ENCODE peak calls at places on chromosomes 2 and 18, in seven cellular contexts. J, A, G, N, K, H and F are unnamed samples.

GRCh38 chr2:174597347-174598047 is at the start of gene WIPF1:
- DNase-seq in J (no peak), A (no peak), G (peak), N (no peak), K (no peak), H (no peak), F (peak)

GRCh38 chr18:13296868-13297574 is 78.5 kb downstream of the LDLRAD4 start:
- DNase-seq in J (no peak), A (no peak), G (no peak), N (no peak), K (no peak), H (no peak), F (no peak)

GRCh38 chr2:239470151-239470900 is 69.5 kb upstream of the HDAC4 start:
- DNase-seq in J (no peak), A (no peak), G (no peak), N (no peak), K (peak), H (no peak), F (no peak)

GRCh38 chr2:233974530-233975071 is 57.4 kb downstream of the TRPM8 start:
- DNase-seq in J (peak), A (no peak), G (peak), N (no peak), K (no peak), H (peak), F (peak)

GRCh38 chr2:223047260-223047761 is 4.7 kb upstream of the KCNE4 start:
- DNase-seq in J (no peak), A (no peak), G (peak), N (no peak), K (no peak), H (peak), F (peak)

GRCh38 chr2:208062113-208062512 is 36.8 kb upstream of the PLEKHM3 start:
- DNase-seq in J (peak), A (peak), G (peak), N (no peak), K (no peak), H (peak), F (peak)

GRCh38 chr2:78999410-78999809 is 26.1 kb upstream of the REG3G start:
- DNase-seq in J (no peak), A (no peak), G (no peak), N (no peak), K (no peak), H (no peak), F (peak)

GRCh38 chr2:37616674-37616999 is 54.8 kb downstream of the CDC42EP3 start:
- DNase-seq in J (peak), A (no peak), G (peak), N (no peak), K (no peak), H (peak), F (peak)

GRCh38 chr2:33090553-33091134 is 143.9 kb downstream of the LTBP1 start:
- DNase-seq in J (no peak), A (no peak), G (no peak), N (no peak), K (no peak), H (no peak), F (no peak)

GRCh38 chr2:162063281-162063680 is 10.7 kb downstream of the DPP4 start:
- DNase-seq in J (no peak), A (no peak), G (no peak), N (no peak), K (no peak), H (peak), F (no peak)

GRCh38 chr2:233343171-233343705 is 11.1 kb upstream of the DGKD start:
- DNase-seq in J (no peak), A (no peak), G (no peak), N (no peak), K (no peak), H (no peak), F (no peak)

GRCh38 chr2:138607746-138608145 is 106.2 kb downstream of the SPOPL start:
- DNase-seq in J (no peak), A (no peak), G (no peak), N (no peak), K (no peak), H (no peak), F (no peak)

GRCh38 chr2:37453024-37453423 is 108.6 kb downstream of the QPCT start:
- DNase-seq in J (peak), A (no peak), G (no peak), N (no peak), K (no peak), H (no peak), F (no peak)

GRCh38 chr2:241811952-241812729 is 3.1 kb downstream of the NEU4 start:
- DNase-seq in J (no peak), A (no peak), G (no peak), N (no peak), K (peak), H (no peak), F (no peak)

GRCh38 chr18:47284691-47285370 is 33.4 kb upstream of the SKOR2 start:
- DNase-seq in J (no peak), A (no peak), G (no peak), N (no peak), K (no peak), H (no peak), F (no peak)

GRCh38 chr18:11004294-11004693 is 145.1 kb downstream of the PIEZO2 start:
- DNase-seq in J (no peak), A (no peak), G (peak), N (no peak), K (no peak), H (no peak), F (peak)

GRCh38 chr18:8139971-8140406 is 469.2 kb upstream of the RAB12 start:
- DNase-seq in J (no peak), A (no peak), G (no peak), N (no peak), K (no peak), H (no peak), F (no peak)

GRCh38 chr18:24197412-24197811 is 58.5 kb downstream of the CABYR start:
- DNase-seq in J (no peak), A (no peak), G (no peak), N (no peak), K (no peak), H (no peak), F (no peak)
- H3K18ac ChIP-seq in J (no peak), A (no peak), G (no peak), N (no peak), K (no peak), H (no peak), F (no peak)

DNA sequence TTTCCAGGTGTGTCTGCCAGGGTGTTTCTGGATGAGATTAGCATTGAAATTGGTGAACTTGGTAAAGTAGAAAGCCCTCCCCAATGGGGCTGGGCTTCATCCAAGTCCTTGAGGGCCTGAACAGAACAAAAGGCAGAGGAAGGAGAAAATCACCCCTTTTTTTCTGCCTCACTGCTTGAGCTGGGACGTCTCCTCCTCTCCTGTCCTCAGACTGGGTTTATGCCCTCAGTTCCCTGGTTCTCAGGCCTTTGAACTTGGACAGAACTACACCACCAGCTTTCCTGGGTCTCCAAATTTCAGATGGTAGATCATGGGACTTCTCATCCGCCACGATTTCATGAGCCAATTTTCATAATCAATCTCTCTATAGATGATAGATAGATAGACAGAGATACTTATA is 53.7 kb upstream of the BIN1 start:
- DNase-seq in J (no peak), A (no peak), G (no peak), N (no peak), K (no peak), H (no peak), F (no peak)
- H2BK5ac ChIP-seq in J (no peak), A (no peak), G (no peak), N (no peak), K (no peak), H (no peak), F (no peak)

DNA sequence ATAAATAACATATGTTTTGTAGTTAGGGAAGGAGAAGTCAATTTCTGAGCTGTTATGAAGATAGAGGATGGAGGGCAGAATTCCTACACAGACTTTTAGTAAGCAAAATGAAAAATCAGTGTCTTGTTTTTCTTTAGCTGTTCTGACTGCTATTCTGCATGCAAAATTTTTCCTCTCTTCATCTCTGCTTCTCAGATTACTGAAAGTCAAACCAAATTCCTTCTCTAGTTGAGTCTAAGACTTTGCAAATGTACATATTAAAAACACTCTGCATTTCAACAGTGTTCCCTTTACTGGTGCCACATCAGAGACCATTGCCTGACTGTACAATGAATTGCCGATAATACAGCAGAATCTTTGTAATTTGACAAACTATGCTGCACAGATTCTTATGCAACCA is 198.8 kb downstream of the EXOC6B start:
- DNase-seq in J (no peak), A (no peak), G (no peak), N (no peak), K (no peak), H (no peak), F (no peak)
- H2BK120ac ChIP-seq in J (no peak), A (no peak), G (no peak), N (no peak), K (no peak), H (no peak), F (no peak)

GRCh38 chr2:24642351-24642750 is 150.8 kb downstream of the PTRHD1 start:
- DNase-seq in J (no peak), A (no peak), G (no peak), N (no peak), K (no peak), H (no peak), F (no peak)
- H3K18ac ChIP-seq in J (no peak), A (no peak), G (no peak), N (no peak), K (no peak), H (no peak), F (no peak)

DNA sequence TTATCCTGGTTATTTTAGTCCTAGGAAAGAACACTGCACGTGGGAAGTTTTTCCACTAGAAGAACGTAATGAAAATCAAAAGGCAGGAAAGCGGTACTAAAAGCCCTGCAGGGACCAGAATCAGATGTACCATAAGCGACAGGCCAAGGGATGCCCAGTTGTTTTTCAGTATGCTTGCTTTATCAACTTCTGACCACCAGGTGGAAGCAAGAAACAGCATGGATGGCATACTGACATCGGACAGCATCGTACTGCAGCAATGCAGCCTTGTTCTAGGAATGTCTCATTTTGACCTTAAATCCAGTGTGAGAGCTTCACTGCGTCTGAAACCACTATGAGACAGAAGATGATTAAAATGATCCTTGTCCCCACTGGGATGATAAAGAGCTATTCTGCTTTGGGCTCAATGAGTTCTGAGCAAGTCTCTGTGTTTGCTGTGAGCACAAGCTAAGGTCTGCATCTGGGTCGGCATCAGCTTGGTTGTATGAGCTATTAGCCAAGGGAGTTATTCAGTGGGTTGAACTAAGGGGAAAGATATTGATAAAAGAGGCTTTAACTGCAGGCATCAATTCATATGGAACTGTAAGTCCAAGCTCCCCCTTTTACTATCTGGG is 54.3 kb downstream of the CDK15 start:
- DNase-seq in J (peak), A (peak), G (peak), N (no peak), K (peak), H (peak), F (peak)
- H2BK5ac ChIP-seq in J (no peak), A (no peak), G (peak), N (no peak), K (no peak), H (no peak), F (no peak)

DNA sequence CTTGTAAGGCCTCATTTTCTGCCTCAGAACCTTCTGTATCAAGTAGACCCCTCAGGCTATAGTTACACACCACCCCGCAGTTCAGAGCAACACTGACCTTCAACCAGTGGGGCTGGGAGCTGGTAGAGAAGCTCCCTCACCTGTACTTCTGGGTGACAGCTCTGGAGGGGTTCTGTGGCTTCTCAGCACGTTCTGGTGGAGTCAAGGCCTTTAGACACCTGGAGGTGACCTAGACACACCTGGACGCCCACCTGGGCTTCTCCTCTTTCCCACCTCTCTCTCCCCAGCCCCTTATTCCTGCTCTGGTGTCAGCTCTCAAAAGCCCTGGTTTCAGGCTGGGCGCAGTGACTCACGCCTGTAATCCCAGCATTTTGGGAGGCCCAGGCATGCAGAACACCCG is 7.3 kb upstream of the CIB4 start:
- DNase-seq in J (no peak), A (no peak), G (no peak), N (no peak), K (no peak), H (no peak), F (no peak)
- H2BK120ac ChIP-seq in J (no peak), A (no peak), G (no peak), N (no peak), K (no peak), H (no peak), F (no peak)

DNA sequence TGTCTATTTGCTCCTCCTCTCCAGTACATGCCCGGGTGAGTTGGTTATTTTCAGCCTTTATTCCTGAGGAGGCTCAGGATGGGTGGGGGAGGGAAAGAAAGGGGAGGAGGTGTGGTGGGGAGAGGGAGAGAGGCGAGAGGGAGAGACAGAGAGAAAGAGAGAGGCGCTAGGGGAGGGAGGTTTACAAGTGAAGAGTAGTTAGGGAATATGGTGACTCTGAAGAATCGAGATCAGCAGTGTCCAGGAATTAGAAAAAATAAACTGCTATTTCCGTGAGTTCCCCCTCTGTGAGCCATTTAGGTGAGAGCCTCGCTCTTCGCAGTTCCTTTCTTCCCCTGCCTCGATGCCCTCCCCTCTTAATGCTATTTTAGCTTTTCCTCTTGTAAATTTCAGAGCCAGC is 138.9 kb downstream of the MEIS1 start:
- DNase-seq in J (peak), A (no peak), G (peak), N (peak), K (peak), H (no peak), F (peak)
- H3K18ac ChIP-seq in J (no peak), A (peak), G (peak), N (no peak), K (no peak), H (no peak), F (no peak)

GRCh38 chr2:29749843-29750242 is 171.5 kb downstream of the ALK start:
- DNase-seq in J (no peak), A (no peak), G (no peak), N (no peak), K (no peak), H (no peak), F (no peak)
- H2BK5ac ChIP-seq in J (no peak), A (no peak), G (no peak), N (no peak), K (no peak), H (no peak), F (no peak)